ENCODE peak calls at places on chromosomes 13 and 19, in eight cellular contexts. G, R, X, D, E, I, B and Q are unnamed samples.

GRCh38 chr13:79803939-79804487 is 323.1 kb downstream of the NDFIP2 start:
- DNase-seq in R (no peak), B (no peak), X (no peak), I (no peak), D (no peak), E (no peak), G (no peak), Q (no peak)

GRCh38 chr13:32426191-32426980 is 1.5 kb downstream of the N4BP2L1 start:
- DNase-seq in I (peak), G (no peak), B (no peak), D (peak), E (no peak), R (no peak), X (peak), Q (no peak)

GRCh38 chr13:69389899-69390298 is 717.7 kb upstream of the ATXN8OS start:
- DNase-seq in X (no peak), I (no peak), R (peak), D (no peak), E (no peak), B (no peak), G (no peak), Q (no peak)

GRCh38 chr13:89514534-89515312 is 1832.8 kb upstream of the MIR17HG start:
- DNase-seq in G (no peak), X (no peak), E (peak), R (peak), B (no peak), I (no peak), D (no peak), Q (no peak)

GRCh38 chr19:31301306-31301980 is 47.8 kb downstream of the TSHZ3 start:
- DNase-seq in R (no peak), D (no peak), B (no peak), I (no peak), E (no peak), G (no peak), X (no peak), Q (no peak)

GRCh38 chr19:11007376-11007775 is 46.5 kb downstream of the SMARCA4 start:
- DNase-seq in E (no peak), R (no peak), D (no peak), X (no peak), I (no peak), B (no peak), G (no peak), Q (no peak)

GRCh38 chr13:92843549-92843948 is 383.1 kb upstream of the GPC6 start:
- DNase-seq in B (no peak), E (peak), R (peak), X (no peak), D (no peak), G (no peak), I (no peak), Q (no peak)

GRCh38 chr13:74288361-74288911 is 154.2 kb upstream of the KLF12 start:
- DNase-seq in G (no peak), E (peak), B (peak), I (peak), R (no peak), D (no peak), X (no peak), Q (peak)

GRCh38 chr19:49567722-49568454 is 12.5 kb downstream of the NOSIP start:
- DNase-seq in I (peak), E (no peak), D (no peak), B (no peak), X (no peak), R (no peak), G (no peak), Q (no peak)

GRCh38 chr13:50521750-50522149 is 321.7 kb downstream of the DLEU7 start:
- DNase-seq in B (no peak), X (no peak), E (no peak), D (no peak), I (no peak), R (no peak), G (no peak), Q (peak)

GRCh38 chr13:76425930-76426329 is 460.3 kb downstream of the KCTD12 start:
- DNase-seq in X (no peak), I (no peak), D (no peak), B (no peak), E (peak), G (no peak), R (peak), Q (no peak)

GRCh38 chr13:51636349-51636890 is 52.2 kb downstream of the WDFY2 start:
- DNase-seq in I (no peak), E (peak), X (no peak), D (no peak), B (no peak), R (peak), G (no peak), Q (no peak)

GRCh38 chr13:110391273-110391672 is 84.2 kb downstream of the COL4A2 start:
- DNase-seq in I (no peak), X (no peak), G (no peak), R (no peak), E (no peak), B (no peak), D (no peak), Q (no peak)

GRCh38 chr13:100454876-100455275 is 133.7 kb downstream of the GGACT start:
- DNase-seq in X (no peak), I (no peak), R (peak), G (no peak), B (no peak), E (peak), D (no peak), Q (no peak)

GRCh38 chr19:18763674-18764590 is 27.2 kb downstream of the COMP start:
- DNase-seq in I (no peak), D (no peak), R (peak), B (no peak), X (no peak), G (no peak), E (peak), Q (no peak)

GRCh38 chr19:13215572-13216380 is 65.6 kb downstream of the IER2 start:
- DNase-seq in R (peak), D (no peak), I (no peak), X (no peak), B (no peak), G (no peak), E (peak), Q (no peak)

GRCh38 chr13:39463611-39464010 is 139.4 kb downstream of the LHFPL6 start:
- DNase-seq in E (no peak), G (no peak), B (no peak), I (no peak), R (no peak), D (no peak), X (no peak), Q (no peak)

GRCh38 chr19:46906221-46906620 is 45.4 kb downstream of the ARHGAP35 start:
- DNase-seq in X (no peak), I (no peak), R (no peak), D (no peak), E (no peak), G (no peak), B (no peak), Q (no peak)

GRCh38 chr13:112892759-112893569 is 76.0 kb upstream of the MCF2L start:
- DNase-seq in D (no peak), X (no peak), I (no peak), E (no peak), G (no peak), B (no peak), R (no peak), Q (peak)